ENCODE peak calls at places on chromosomes 12 and 14, in nine cellular contexts. T is foreskin fibroblast, E is astrocyte of the spinal cord, F is colonic mucosa, L is HFF-Myc, V is transverse colon, M is GM23248, O is GM23338, Q is BJ. Y is an unnamed sample.

GRCh38 chr14:37673439-37673838 is 78.0 kb downstream of the TTC6 start:
- DNase-seq in T (no peak), E (no peak), F (no peak), L (no peak), V (no peak), M (no peak), O (no peak), Q (no peak), Y (no peak)

GRCh38 chr12:4271433-4272013 is 2.0 kb upstream of the CCND2 start:
- DNase-seq in T (no peak), E (no peak), F (no peak), L (no peak), V (no peak), M (peak), O (peak), Q (no peak), Y (no peak)

GRCh38 chr12:52629251-52630103 is 11.1 kb upstream of the KRT73 start:
- DNase-seq in T (no peak), E (no peak), F (no peak), L (no peak), V (no peak), M (no peak), O (no peak), Q (no peak), Y (no peak)

GRCh38 chr14:101508196-101508947 is 52.9 kb upstream of the DIO3 start:
- DNase-seq in T (no peak), E (no peak), F (no peak), L (no peak), V (peak), M (no peak), O (no peak), Q (no peak), Y (no peak)

GRCh38 chr14:28773917-28774691 is 7.5 kb downstream of the FOXG1 start:
- DNase-seq in T (peak), E (peak), F (no peak), L (no peak), V (no peak), M (peak), O (peak), Q (no peak), Y (peak)

GRCh38 chr14:30195946-30196345 is 268.3 kb upstream of the PRKD1 start:
- DNase-seq in T (peak), E (peak), F (no peak), L (no peak), V (no peak), M (peak), O (peak), Q (no peak), Y (peak)

GRCh38 chr12:109069307-109070231 is 17.2 kb downstream of the USP30 start:
- DNase-seq in T (no peak), E (no peak), F (peak), L (no peak), V (peak), M (no peak), O (peak), Q (no peak), Y (no peak)

GRCh38 chr12:69685810-69686209 is 13.3 kb downstream of the BEST3 start:
- DNase-seq in T (peak), E (peak), F (no peak), L (no peak), V (no peak), M (peak), O (no peak), Q (no peak), Y (peak)

GRCh38 chr14:37623552-37623951 is 28.1 kb downstream of the TTC6 start:
- DNase-seq in T (peak), E (peak), F (no peak), L (peak), V (no peak), M (peak), O (no peak), Q (peak), Y (peak)

GRCh38 chr12:31407562-31407961 is 81.6 kb upstream of the SINHCAF start:
- DNase-seq in T (no peak), E (no peak), F (no peak), L (no peak), V (no peak), M (no peak), O (no peak), Q (no peak), Y (no peak)

GRCh38 chr14:95922080-95922479 is 45.4 kb downstream of the TUNAR start:
- DNase-seq in T (no peak), E (no peak), F (no peak), L (no peak), V (no peak), M (no peak), O (no peak), Q (no peak), Y (no peak)

GRCh38 chr12:108371801-108372344 is 32.8 kb upstream of the CMKLR1 start:
- DNase-seq in T (no peak), E (peak), F (no peak), L (no peak), V (no peak), M (peak), O (no peak), Q (no peak), Y (peak)

GRCh38 chr14:58944957-58945356 is 243.5 kb upstream of the DAAM1 start:
- DNase-seq in T (no peak), E (no peak), F (no peak), L (no peak), V (no peak), M (no peak), O (no peak), Q (no peak), Y (no peak)

GRCh38 chr12:23055004-23055403 is 430.0 kb downstream of the ETNK1 start:
- DNase-seq in T (no peak), E (peak), F (peak), L (no peak), V (peak), M (peak), O (peak), Q (no peak), Y (peak)

GRCh38 chr12:43580601-43581000 is 28.6 kb upstream of the ADAMTS20 start:
- DNase-seq in T (no peak), E (no peak), F (no peak), L (no peak), V (no peak), M (no peak), O (no peak), Q (no peak), Y (no peak)

GRCh38 chr14:60863251-60863650 is 117.6 kb downstream of the TRMT5 start:
- DNase-seq in T (no peak), E (no peak), F (no peak), L (no peak), V (no peak), M (no peak), O (no peak), Q (no peak), Y (no peak)

GRCh38 chr12:18859400-18859799 is 121.5 kb downstream of the CAPZA3 start:
- DNase-seq in T (no peak), E (no peak), F (no peak), L (no peak), V (no peak), M (no peak), O (no peak), Q (no peak), Y (no peak)

GRCh38 chr12:49231881-49232650 is 32.8 kb upstream of the TUBA1C start:
- DNase-seq in T (no peak), E (peak), F (no peak), L (no peak), V (no peak), M (no peak), O (no peak), Q (no peak), Y (peak)

GRCh38 chr14:24337824-24338175 is 2.0 kb downstream of the RIPK3 start:
- DNase-seq in T (no peak), E (no peak), F (no peak), L (no peak), V (no peak), M (no peak), O (no peak), Q (no peak), Y (no peak)

GRCh38 chr12:123289911-123290310 is 18.3 kb upstream of the CDK2AP1 start:
- DNase-seq in T (no peak), E (no peak), F (no peak), L (no peak), V (no peak), M (no peak), O (no peak), Q (no peak), Y (no peak)

GRCh38 chr12:49335118-49335954 is 1.7 kb downstream of the C1QL4 start:
- DNase-seq in T (no peak), E (no peak), F (no peak), L (no peak), V (no peak), M (no peak), O (no peak), Q (no peak), Y (no peak)

GRCh38 chr14:41606249-41607118 is at the start of gene LRFN5:
- DNase-seq in T (no peak), E (peak), F (peak), L (no peak), V (no peak), M (peak), O (peak), Q (no peak), Y (peak)

GRCh38 chr14:35989736-35990135 is 163.6 kb downstream of the BRMS1L start:
- DNase-seq in T (no peak), E (no peak), F (no peak), L (no peak), V (no peak), M (no peak), O (no peak), Q (no peak), Y (no peak)

GRCh38 chr14:35986219-35986573 is 160.1 kb downstream of the BRMS1L start:
- DNase-seq in T (no peak), E (no peak), F (no peak), L (no peak), V (no peak), M (no peak), O (no peak), Q (no peak), Y (no peak)

GRCh38 chr14:35987731-35988130 is 161.6 kb downstream of the BRMS1L start:
- DNase-seq in T (no peak), E (no peak), F (no peak), L (no peak), V (no peak), M (no peak), O (no peak), Q (no peak), Y (no peak)

GRCh38 chr14:35988972-35989690 is 163.0 kb downstream of the BRMS1L start:
- DNase-seq in T (no peak), E (no peak), F (no peak), L (no peak), V (no peak), M (no peak), O (no peak), Q (no peak), Y (no peak)

GRCh38 chr14:35988550-35988949 is 162.4 kb downstream of the BRMS1L start:
- DNase-seq in T (no peak), E (no peak), F (no peak), L (no peak), V (no peak), M (no peak), O (no peak), Q (no peak), Y (no peak)
- H3K4me3 ChIP-seq in T (no peak), E (no peak), F (no peak), L (no peak), V (no peak), M (no peak), O (no peak), Q (no peak), Y (no peak)

GRCh38 chr14:93984070-93984469 is 7.7 kb upstream of the ASB2 start:
- DNase-seq in T (no peak), E (no peak), F (no peak), L (no peak), V (no peak), M (peak), O (peak), Q (no peak), Y (peak)

GRCh38 chr14:93981874-93982683 is 5.7 kb upstream of the ASB2 start:
- DNase-seq in T (no peak), E (no peak), F (no peak), L (no peak), V (no peak), M (no peak), O (no peak), Q (no peak), Y (no peak)

GRCh38 chr14:93980464-93981201 is 4.3 kb upstream of the ASB2 start:
- DNase-seq in T (no peak), E (peak), F (no peak), L (no peak), V (peak), M (peak), O (no peak), Q (no peak), Y (no peak)

GRCh38 chr14:93981316-93981715 is 4.9 kb upstream of the ASB2 start:
- DNase-seq in T (no peak), E (no peak), F (no peak), L (no peak), V (no peak), M (no peak), O (peak), Q (no peak), Y (no peak)

DNA sequence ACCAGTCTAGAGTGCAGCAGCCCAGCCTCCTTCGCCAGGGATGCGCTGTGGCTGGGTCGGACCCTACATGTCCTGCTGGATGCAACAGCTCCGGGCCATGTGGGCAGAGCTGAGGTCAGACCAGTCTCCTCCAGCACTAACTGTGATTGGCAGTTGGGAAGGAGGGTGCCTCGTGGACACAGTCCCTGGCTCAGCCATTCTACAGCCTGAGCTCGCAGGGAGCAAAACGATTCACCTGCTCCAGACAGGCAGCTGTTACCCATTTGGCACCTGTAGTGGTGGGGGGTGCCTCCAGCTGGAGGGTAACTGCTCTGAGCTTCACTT is 6.3 kb upstream of the ASB2 start:
- DNase-seq in T (no peak), E (no peak), F (no peak), L (no peak), V (no peak), M (no peak), O (no peak), Q (no peak), Y (no peak)
- H3K4me3 ChIP-seq in T (no peak), E (no peak), F (no peak), L (no peak), V (no peak), M (no peak), O (no peak), Q (no peak), Y (no peak)

DNA sequence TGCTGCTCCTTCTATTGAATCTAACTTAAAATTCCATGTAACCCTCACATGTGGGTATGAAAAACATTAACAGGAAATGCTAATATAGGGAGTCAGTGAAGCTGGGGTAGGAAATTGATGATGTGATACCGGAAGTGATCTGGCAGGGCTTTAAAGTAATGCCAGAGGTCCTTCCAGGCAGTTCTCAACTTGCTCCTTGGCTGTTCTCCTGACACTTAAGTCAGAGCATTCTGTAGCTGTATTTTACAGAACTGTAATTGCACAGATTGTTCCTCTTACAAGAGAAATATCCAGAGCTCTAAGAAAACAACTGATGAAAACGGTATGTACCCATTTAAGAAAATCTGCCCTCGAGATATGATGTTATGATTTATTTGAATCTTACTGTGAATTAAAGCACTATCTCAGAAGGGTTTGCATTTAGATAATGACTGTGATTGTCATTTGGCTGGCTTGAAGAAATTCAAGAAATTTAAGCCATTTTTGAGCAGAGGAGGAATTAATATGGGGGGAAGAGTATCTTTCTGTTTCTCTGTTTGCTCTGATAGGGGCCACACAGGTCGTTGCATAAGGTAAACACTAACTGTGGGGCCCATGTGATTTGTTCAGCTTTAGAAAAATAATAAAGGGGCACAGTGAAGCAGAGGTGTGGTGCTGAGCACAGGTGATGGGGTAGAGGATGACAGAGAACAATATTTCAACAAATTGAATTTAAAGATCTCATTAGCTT is 88.4 kb downstream of the BBS10 start:
- DNase-seq in T (peak), E (peak), F (no peak), L (peak), V (no peak), M (peak), O (no peak), Q (peak), Y (peak)
- H3K4me3 ChIP-seq in T (no peak), E (peak), F (no peak), L (peak), V (no peak), M (peak), O (no peak), Q (no peak), Y (no peak)

GRCh38 chr12:110126557-110126956 is 2.4 kb downstream of the IFT81 start:
- DNase-seq in T (no peak), E (no peak), F (no peak), L (no peak), V (no peak), M (no peak), O (no peak), Q (no peak), Y (no peak)
- H3K4me3 ChIP-seq in T (peak), E (no peak), F (no peak), L (no peak), V (no peak), M (no peak), O (no peak), Q (no peak), Y (no peak)

GRCh38 chr14:22599349-22599748 is 1.2 kb downstream of the ABHD4 start:
- DNase-seq in T (no peak), E (no peak), F (no peak), L (no peak), V (no peak), M (no peak), O (no peak), Q (no peak), Y (no peak)
- H3K4me3 ChIP-seq in T (peak), E (peak), F (peak), L (peak), V (peak), M (peak), O (peak), Q (peak), Y (peak)

GRCh38 chr12:122185494-122186082 is 2.7 kb downstream of the LRRC43 start:
- DNase-seq in T (no peak), E (no peak), F (no peak), L (no peak), V (no peak), M (no peak), O (no peak), Q (no peak), Y (no peak)

GRCh38 chr12:122185079-122185478 is 2.2 kb downstream of the LRRC43 start:
- DNase-seq in T (no peak), E (no peak), F (no peak), L (no peak), V (no peak), M (no peak), O (no peak), Q (no peak), Y (no peak)

GRCh38 chr12:122184522-122184921 is 1.6 kb downstream of the LRRC43 start:
- DNase-seq in T (no peak), E (no peak), F (no peak), L (no peak), V (no peak), M (no peak), O (no peak), Q (no peak), Y (no peak)

GRCh38 chr12:122182887-122183587 is at the start of gene LRRC43:
- DNase-seq in T (peak), E (peak), F (peak), L (no peak), V (peak), M (peak), O (peak), Q (no peak), Y (peak)

DNA sequence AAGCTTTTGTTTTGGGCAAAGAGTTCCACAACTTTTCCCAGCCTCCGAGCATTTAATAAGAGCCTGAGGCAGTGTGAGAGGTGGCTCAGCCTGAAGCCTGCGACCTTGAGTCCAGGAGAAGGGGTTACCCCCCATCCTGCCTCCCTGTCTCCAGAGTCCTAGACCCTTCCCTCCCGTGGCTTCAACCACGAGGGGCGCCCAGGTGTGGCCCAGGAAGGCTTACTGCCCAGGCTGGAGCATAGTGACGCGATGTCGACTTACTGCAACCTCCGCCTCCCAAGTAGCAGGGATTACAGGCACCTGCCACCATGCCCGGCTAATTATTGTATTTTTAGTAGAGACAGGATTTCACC is 641 bp downstream of the LRRC43 start:
- DNase-seq in T (no peak), E (no peak), F (no peak), L (no peak), V (no peak), M (no peak), O (peak), Q (no peak), Y (no peak)
- H3K4me3 ChIP-seq in T (peak), E (peak), F (peak), L (peak), V (peak), M (peak), O (peak), Q (peak), Y (peak)

GRCh38 chr14:104980601-104981531 is 2.7 kb upstream of the AHNAK2 start:
- DNase-seq in T (no peak), E (no peak), F (peak), L (no peak), V (no peak), M (no peak), O (no peak), Q (no peak), Y (no peak)

GRCh38 chr14:104977008-104977680 is 1.0 kb downstream of the AHNAK2 start:
- DNase-seq in T (no peak), E (no peak), F (no peak), L (no peak), V (no peak), M (no peak), O (no peak), Q (no peak), Y (no peak)

GRCh38 chr14:104979758-104980591 is 1.8 kb upstream of the AHNAK2 start:
- DNase-seq in T (no peak), E (peak), F (peak), L (no peak), V (no peak), M (no peak), O (no peak), Q (no peak), Y (no peak)

GRCh38 chr14:104977681-104978647 is at the start of gene AHNAK2:
- DNase-seq in T (peak), E (peak), F (peak), L (no peak), V (peak), M (peak), O (peak), Q (no peak), Y (peak)

GRCh38 chr14:104978774-104979691 is 859 bp upstream of the AHNAK2 start:
- DNase-seq in T (no peak), E (no peak), F (peak), L (no peak), V (no peak), M (no peak), O (no peak), Q (no peak), Y (no peak)
- H3K4me3 ChIP-seq in T (peak), E (peak), F (peak), L (peak), V (no peak), M (peak), O (peak), Q (peak), Y (peak)

DNA sequence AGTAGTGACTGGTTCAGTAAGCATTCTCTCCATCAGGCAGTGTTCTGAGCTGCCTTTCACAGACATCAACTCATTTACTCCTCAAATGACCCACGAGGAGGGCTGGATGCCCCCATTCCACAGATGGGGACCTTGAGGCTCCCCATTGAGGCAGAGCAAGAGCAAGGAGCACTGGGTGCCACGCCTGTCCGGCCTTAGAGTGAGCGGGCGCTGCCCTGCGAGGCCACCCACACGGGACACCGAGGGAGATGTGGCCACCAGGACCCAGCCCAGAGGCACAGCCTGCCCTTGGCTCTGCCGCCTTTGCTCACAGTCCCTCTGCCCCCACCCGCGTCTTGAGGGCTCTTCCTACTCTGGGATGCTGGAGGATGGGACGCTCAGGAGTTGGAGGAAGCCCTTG is 3.0 kb downstream of the FBRSL1 start:
- DNase-seq in T (no peak), E (no peak), F (no peak), L (no peak), V (no peak), M (no peak), O (no peak), Q (no peak), Y (no peak)
- H3K4me3 ChIP-seq in T (no peak), E (no peak), F (peak), L (no peak), V (no peak), M (no peak), O (no peak), Q (no peak), Y (no peak)

Y was measured in AG10803.